ENCODE peak calls at places on chromosomes 4 and X, in eight cellular contexts. One of them, this sample, is unnamed.
A peak's percentile ranks its signal among the peaks of the same experiment; 100 is the strongest.

GRCh38 chr4:8547108-8547911 is 32.9 kb upstream of the GPR78 start:
- DNase-seq in CD4-positive, CD25-positive, alpha-beta regulatory T cell: no peak
- DNase-seq in stimulated activated CD8-positive, alpha-beta memory T cell treated with anti-CD3 and anti-CD28 coated beads, Interleukin-4, amount 100 ng/mL, for 24 hours: no peak
- DNase-seq in WTC11: peak; percentile 36
- DNase-seq in EL: peak; percentile 89
- DNase-seq in HTR-8/SVneo: no peak
- DNase-seq in T-helper 9 cell: no peak
- DNase-seq in cardiac muscle cell: no peak
- DNase-seq in this sample: peak; percentile 25

GRCh38 chr4:5691491-5692132 is 16.7 kb downstream of the EVC2 start:
- DNase-seq in CD4-positive, CD25-positive, alpha-beta regulatory T cell: no peak
- DNase-seq in EL: no peak
- DNase-seq in HTR-8/SVneo: no peak
- DNase-seq in T-helper 9 cell: no peak
- DNase-seq in stimulated activated CD8-positive, alpha-beta memory T cell treated with anti-CD3 and anti-CD28 coated beads, Interleukin-4, amount 100 ng/mL, for 24 hours: no peak
- DNase-seq in WTC11: no peak
- DNase-seq in cardiac muscle cell: no peak
- DNase-seq in this sample: no peak

GRCh38 chr4:118759481-118759880 is 74.3 kb downstream of the METTL14 start:
- DNase-seq in cardiac muscle cell: no peak
- DNase-seq in T-helper 9 cell: no peak
- DNase-seq in EL: no peak
- DNase-seq in WTC11: no peak
- DNase-seq in stimulated activated CD8-positive, alpha-beta memory T cell treated with anti-CD3 and anti-CD28 coated beads, Interleukin-4, amount 100 ng/mL, for 24 hours: no peak
- DNase-seq in HTR-8/SVneo: no peak
- DNase-seq in CD4-positive, CD25-positive, alpha-beta regulatory T cell: no peak
- DNase-seq in this sample: no peak

GRCh38 chr4:122003335-122003734 is 51.5 kb upstream of the TRPC3 start:
- DNase-seq in WTC11: peak; percentile 58
- DNase-seq in stimulated activated CD8-positive, alpha-beta memory T cell treated with anti-CD3 and anti-CD28 coated beads, Interleukin-4, amount 100 ng/mL, for 24 hours: no peak
- DNase-seq in HTR-8/SVneo: no peak
- DNase-seq in cardiac muscle cell: peak; percentile 32
- DNase-seq in EL: peak; percentile 19
- DNase-seq in T-helper 9 cell: no peak
- DNase-seq in CD4-positive, CD25-positive, alpha-beta regulatory T cell: no peak
- DNase-seq in this sample: peak; percentile 45

GRCh38 chr4:3250956-3251690 is 2.2 kb downstream of the MSANTD1 start:
- DNase-seq in EL: no peak
- DNase-seq in CD4-positive, CD25-positive, alpha-beta regulatory T cell: no peak
- DNase-seq in cardiac muscle cell: no peak
- DNase-seq in HTR-8/SVneo: no peak
- DNase-seq in WTC11: no peak
- DNase-seq in T-helper 9 cell: no peak
- DNase-seq in stimulated activated CD8-positive, alpha-beta memory T cell treated with anti-CD3 and anti-CD28 coated beads, Interleukin-4, amount 100 ng/mL, for 24 hours: no peak
- DNase-seq in this sample: no peak

GRCh38 chrX:130658310-130658709 is 244.7 kb downstream of the ENOX2 start:
- DNase-seq in stimulated activated CD8-positive, alpha-beta memory T cell treated with anti-CD3 and anti-CD28 coated beads, Interleukin-4, amount 100 ng/mL, for 24 hours: no peak
- DNase-seq in cardiac muscle cell: no peak
- DNase-seq in CD4-positive, CD25-positive, alpha-beta regulatory T cell: no peak
- DNase-seq in WTC11: no peak
- DNase-seq in EL: no peak
- DNase-seq in HTR-8/SVneo: no peak
- DNase-seq in T-helper 9 cell: no peak
- DNase-seq in this sample: no peak

GRCh38 chr4:11232004-11232403 is 196.7 kb downstream of the HS3ST1 start:
- DNase-seq in CD4-positive, CD25-positive, alpha-beta regulatory T cell: no peak
- DNase-seq in stimulated activated CD8-positive, alpha-beta memory T cell treated with anti-CD3 and anti-CD28 coated beads, Interleukin-4, amount 100 ng/mL, for 24 hours: no peak
- DNase-seq in EL: no peak
- DNase-seq in cardiac muscle cell: no peak
- DNase-seq in T-helper 9 cell: no peak
- DNase-seq in HTR-8/SVneo: no peak
- DNase-seq in WTC11: no peak
- DNase-seq in this sample: no peak

GRCh38 chr4:125231661-125232060 is 83.1 kb upstream of the FAT4 start:
- DNase-seq in CD4-positive, CD25-positive, alpha-beta regulatory T cell: no peak
- DNase-seq in stimulated activated CD8-positive, alpha-beta memory T cell treated with anti-CD3 and anti-CD28 coated beads, Interleukin-4, amount 100 ng/mL, for 24 hours: no peak
- DNase-seq in cardiac muscle cell: no peak
- DNase-seq in HTR-8/SVneo: no peak
- DNase-seq in T-helper 9 cell: no peak
- DNase-seq in EL: peak; percentile 13
- DNase-seq in WTC11: no peak
- DNase-seq in this sample: no peak

GRCh38 chr4:69092190-69092589 is 4.1 kb upstream of the UGT2B7 start:
- DNase-seq in EL: peak; percentile 59
- DNase-seq in stimulated activated CD8-positive, alpha-beta memory T cell treated with anti-CD3 and anti-CD28 coated beads, Interleukin-4, amount 100 ng/mL, for 24 hours: no peak
- DNase-seq in T-helper 9 cell: no peak
- DNase-seq in HTR-8/SVneo: no peak
- DNase-seq in cardiac muscle cell: no peak
- DNase-seq in WTC11: no peak
- DNase-seq in CD4-positive, CD25-positive, alpha-beta regulatory T cell: no peak
- DNase-seq in this sample: no peak

This sample was measured in iPS DF 19.7.